ENCODE peak calls at places on chromosomes 12 and 14, in six cellular contexts. One of them, this sample, is unnamed.

GRCh38 chr12:78863482-78864427 is 819 bp upstream of the SYT1 start:
- DNase-seq in HFF-Myc: no peak
- DNase-seq in mucosa of descending colon: peak
- DNase-seq in thoracic aorta: no peak
- DNase-seq in epithelial cell of esophagus: peak
- DNase-seq in gastrocnemius medialis: no peak
- DNase-seq in this sample: no peak

GRCh38 chr12:15590180-15590826 is 198.9 kb downstream of the EPS8 start:
- DNase-seq in HFF-Myc: peak
- DNase-seq in mucosa of descending colon: peak
- DNase-seq in thoracic aorta: no peak
- DNase-seq in epithelial cell of esophagus: peak
- DNase-seq in gastrocnemius medialis: peak
- DNase-seq in this sample: peak

GRCh38 chr14:71320734-71321555 is 413.7 kb downstream of the PCNX1 start:
- DNase-seq in HFF-Myc: no peak
- DNase-seq in mucosa of descending colon: peak
- DNase-seq in thoracic aorta: no peak
- DNase-seq in epithelial cell of esophagus: peak
- DNase-seq in gastrocnemius medialis: no peak
- DNase-seq in this sample: no peak

GRCh38 chr12:99529966-99530365 is 117.6 kb upstream of the GARIN6 start:
- DNase-seq in HFF-Myc: no peak
- DNase-seq in mucosa of descending colon: no peak
- DNase-seq in thoracic aorta: no peak
- DNase-seq in epithelial cell of esophagus: no peak
- DNase-seq in gastrocnemius medialis: no peak
- DNase-seq in this sample: peak

GRCh38 chr12:52319097-52319496 is 2.1 kb downstream of the KRT83 start:
- DNase-seq in HFF-Myc: no peak
- DNase-seq in mucosa of descending colon: no peak
- DNase-seq in thoracic aorta: no peak
- DNase-seq in epithelial cell of esophagus: no peak
- DNase-seq in gastrocnemius medialis: no peak
- DNase-seq in this sample: no peak

GRCh38 chr14:69539631-69540410 is 34.9 kb downstream of the CCDC177 start:
- DNase-seq in HFF-Myc: no peak
- DNase-seq in mucosa of descending colon: no peak
- DNase-seq in thoracic aorta: no peak
- DNase-seq in epithelial cell of esophagus: peak
- DNase-seq in gastrocnemius medialis: no peak
- DNase-seq in this sample: no peak

GRCh38 chr12:110937104-110937641 is 16.8 kb upstream of the MYL2 start:
- DNase-seq in HFF-Myc: peak
- DNase-seq in mucosa of descending colon: peak
- DNase-seq in thoracic aorta: no peak
- DNase-seq in epithelial cell of esophagus: peak
- DNase-seq in gastrocnemius medialis: no peak
- DNase-seq in this sample: no peak

GRCh38 chr12:69540606-69541386 is 44.5 kb upstream of the CCT2 start:
- DNase-seq in HFF-Myc: peak
- DNase-seq in mucosa of descending colon: no peak
- DNase-seq in thoracic aorta: no peak
- DNase-seq in epithelial cell of esophagus: no peak
- DNase-seq in gastrocnemius medialis: no peak
- DNase-seq in this sample: no peak

GRCh38 chr14:89206426-89206825 is 210.6 kb downstream of the FOXN3 start:
- DNase-seq in HFF-Myc: no peak
- DNase-seq in mucosa of descending colon: no peak
- DNase-seq in thoracic aorta: no peak
- DNase-seq in epithelial cell of esophagus: no peak
- DNase-seq in gastrocnemius medialis: no peak
- DNase-seq in this sample: no peak

GRCh38 chr14:29993148-29993547 is 65.5 kb upstream of the PRKD1 start:
- DNase-seq in HFF-Myc: no peak
- DNase-seq in mucosa of descending colon: peak
- DNase-seq in thoracic aorta: no peak
- DNase-seq in epithelial cell of esophagus: no peak
- DNase-seq in gastrocnemius medialis: no peak
- DNase-seq in this sample: no peak

GRCh38 chr14:95146079-95146771 is 11.1 kb downstream of the DICER1 start:
- DNase-seq in HFF-Myc: no peak
- DNase-seq in mucosa of descending colon: peak
- DNase-seq in thoracic aorta: no peak
- DNase-seq in epithelial cell of esophagus: peak
- DNase-seq in gastrocnemius medialis: no peak
- DNase-seq in this sample: no peak

GRCh38 chr14:76597387-76597786 is 163.9 kb upstream of the VASH1 start:
- DNase-seq in HFF-Myc: no peak
- DNase-seq in mucosa of descending colon: no peak
- DNase-seq in thoracic aorta: no peak
- DNase-seq in epithelial cell of esophagus: no peak
- DNase-seq in gastrocnemius medialis: no peak
- DNase-seq in this sample: no peak

GRCh38 chr14:74501691-74502090 is 8.1 kb downstream of the ISCA2 start:
- DNase-seq in HFF-Myc: no peak
- DNase-seq in mucosa of descending colon: no peak
- DNase-seq in thoracic aorta: no peak
- DNase-seq in epithelial cell of esophagus: no peak
- DNase-seq in gastrocnemius medialis: no peak
- DNase-seq in this sample: no peak

GRCh38 chr12:103470664-103471063 is 25.1 kb downstream of the C12orf42 start:
- DNase-seq in HFF-Myc: no peak
- DNase-seq in mucosa of descending colon: no peak
- DNase-seq in thoracic aorta: no peak
- DNase-seq in epithelial cell of esophagus: peak
- DNase-seq in gastrocnemius medialis: no peak
- DNase-seq in this sample: no peak

GRCh38 chr12:119239040-119239439 is 60.3 kb downstream of the HSPB8 start:
- DNase-seq in HFF-Myc: no peak
- DNase-seq in mucosa of descending colon: no peak
- DNase-seq in thoracic aorta: no peak
- DNase-seq in epithelial cell of esophagus: no peak
- DNase-seq in gastrocnemius medialis: no peak
- DNase-seq in this sample: no peak

GRCh38 chr12:15544589-15544988 is 222.3 kb downstream of the PTPRO start:
- DNase-seq in HFF-Myc: no peak
- DNase-seq in mucosa of descending colon: no peak
- DNase-seq in thoracic aorta: no peak
- DNase-seq in epithelial cell of esophagus: no peak
- DNase-seq in gastrocnemius medialis: no peak
- DNase-seq in this sample: no peak

GRCh38 chr12:48972213-48973021 is 882 bp upstream of the WNT10B start:
- DNase-seq in HFF-Myc: no peak
- DNase-seq in mucosa of descending colon: no peak
- DNase-seq in thoracic aorta: no peak
- DNase-seq in epithelial cell of esophagus: no peak
- DNase-seq in gastrocnemius medialis: no peak
- DNase-seq in this sample: no peak

GRCh38 chr14:64170190-64170589 is 124.0 kb downstream of the ESR2 start:
- DNase-seq in HFF-Myc: no peak
- DNase-seq in mucosa of descending colon: no peak
- DNase-seq in thoracic aorta: no peak
- DNase-seq in epithelial cell of esophagus: no peak
- DNase-seq in gastrocnemius medialis: no peak
- DNase-seq in this sample: no peak

GRCh38 chr14:102314242-102315011 is 5.1 kb upstream of the ZNF839 start:
- DNase-seq in HFF-Myc: no peak
- DNase-seq in mucosa of descending colon: peak
- DNase-seq in thoracic aorta: peak
- DNase-seq in epithelial cell of esophagus: peak
- DNase-seq in gastrocnemius medialis: peak
- DNase-seq in this sample: no peak

GRCh38 chr14:101235042-101235871 is 326.0 kb upstream of the DIO3 start:
- DNase-seq in HFF-Myc: no peak
- DNase-seq in mucosa of descending colon: peak
- DNase-seq in thoracic aorta: no peak
- DNase-seq in epithelial cell of esophagus: peak
- DNase-seq in gastrocnemius medialis: no peak
- DNase-seq in this sample: no peak

GRCh38 chr14:38255673-38256357 is at the start of gene CLEC14A:
- DNase-seq in HFF-Myc: no peak
- DNase-seq in mucosa of descending colon: peak
- DNase-seq in thoracic aorta: no peak
- DNase-seq in epithelial cell of esophagus: no peak
- DNase-seq in gastrocnemius medialis: no peak
- DNase-seq in this sample: no peak
- H3K4me3 ChIP-seq in HFF-Myc: peak
- H3K4me3 ChIP-seq in mucosa of descending colon: no peak
- H3K4me3 ChIP-seq in thoracic aorta: peak
- H3K4me3 ChIP-seq in epithelial cell of esophagus: no peak
- H3K4me3 ChIP-seq in gastrocnemius medialis: peak
- H3K4me3 ChIP-seq in this sample: peak

GRCh38 chr14:99326041-99326710 is 54.2 kb upstream of the BCL11B start:
- DNase-seq in HFF-Myc: no peak
- DNase-seq in mucosa of descending colon: no peak
- DNase-seq in thoracic aorta: no peak
- DNase-seq in epithelial cell of esophagus: no peak
- DNase-seq in gastrocnemius medialis: no peak
- DNase-seq in this sample: no peak

GRCh38 chr14:99325016-99325415 is 53.0 kb upstream of the BCL11B start:
- DNase-seq in HFF-Myc: no peak
- DNase-seq in mucosa of descending colon: no peak
- DNase-seq in thoracic aorta: no peak
- DNase-seq in epithelial cell of esophagus: no peak
- DNase-seq in gastrocnemius medialis: no peak
- DNase-seq in this sample: no peak

GRCh38 chr14:99327458-99328250 is 55.7 kb upstream of the BCL11B start:
- DNase-seq in HFF-Myc: no peak
- DNase-seq in mucosa of descending colon: no peak
- DNase-seq in thoracic aorta: no peak
- DNase-seq in epithelial cell of esophagus: peak
- DNase-seq in gastrocnemius medialis: no peak
- DNase-seq in this sample: no peak

GRCh38 chr14:99325591-99325990 is 53.6 kb upstream of the BCL11B start:
- DNase-seq in HFF-Myc: no peak
- DNase-seq in mucosa of descending colon: no peak
- DNase-seq in thoracic aorta: no peak
- DNase-seq in epithelial cell of esophagus: no peak
- DNase-seq in gastrocnemius medialis: no peak
- DNase-seq in this sample: no peak

GRCh38 chr14:99327050-99327449 is 55.1 kb upstream of the BCL11B start:
- DNase-seq in HFF-Myc: no peak
- DNase-seq in mucosa of descending colon: no peak
- DNase-seq in thoracic aorta: no peak
- DNase-seq in epithelial cell of esophagus: no peak
- DNase-seq in gastrocnemius medialis: no peak
- DNase-seq in this sample: no peak
- TF ChIP-seq CTCF in HFF-Myc: peak
- TF ChIP-seq CTCF in mucosa of descending colon: no peak
- TF ChIP-seq CTCF in thoracic aorta: no peak
- TF ChIP-seq CTCF in epithelial cell of esophagus: no peak
- TF ChIP-seq CTCF in gastrocnemius medialis: no peak
- TF ChIP-seq CTCF in this sample: peak

DNA sequence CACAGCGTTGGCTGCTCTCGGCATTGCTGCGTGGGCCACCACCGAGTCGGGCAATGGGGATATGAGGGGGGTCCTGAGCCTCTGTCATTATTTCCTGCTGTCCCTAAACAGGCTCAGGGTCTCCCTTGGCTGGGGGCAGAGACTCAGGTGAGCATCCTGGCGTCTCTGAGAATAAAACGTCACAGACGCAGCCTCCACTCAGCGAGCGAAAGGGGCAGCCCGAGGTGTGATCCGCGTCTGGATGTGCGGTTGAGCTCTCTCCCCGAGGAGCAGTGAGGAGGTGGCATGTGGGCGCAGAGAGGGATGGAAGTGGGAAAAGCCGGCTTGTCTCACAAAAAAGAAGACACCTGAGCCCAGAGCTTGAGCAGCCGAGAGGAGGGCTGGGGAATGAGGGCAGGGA is 62.6 kb downstream of the GALNT9 start:
- DNase-seq in HFF-Myc: no peak
- DNase-seq in mucosa of descending colon: no peak
- DNase-seq in thoracic aorta: no peak
- DNase-seq in epithelial cell of esophagus: no peak
- DNase-seq in gastrocnemius medialis: no peak
- DNase-seq in this sample: no peak
- H3K4me3 ChIP-seq in HFF-Myc: no peak
- H3K4me3 ChIP-seq in mucosa of descending colon: no peak
- H3K4me3 ChIP-seq in thoracic aorta: no peak
- H3K4me3 ChIP-seq in epithelial cell of esophagus: no peak
- H3K4me3 ChIP-seq in gastrocnemius medialis: no peak
- H3K4me3 ChIP-seq in this sample: no peak

GRCh38 chr12:121355818-121356217 is 3.6 kb upstream of the ANAPC5 start:
- DNase-seq in HFF-Myc: no peak
- DNase-seq in mucosa of descending colon: no peak
- DNase-seq in thoracic aorta: no peak
- DNase-seq in epithelial cell of esophagus: no peak
- DNase-seq in gastrocnemius medialis: no peak
- DNase-seq in this sample: no peak

GRCh38 chr12:121356657-121357056 is 4.4 kb upstream of the ANAPC5 start:
- DNase-seq in HFF-Myc: no peak
- DNase-seq in mucosa of descending colon: no peak
- DNase-seq in thoracic aorta: no peak
- DNase-seq in epithelial cell of esophagus: no peak
- DNase-seq in gastrocnemius medialis: no peak
- DNase-seq in this sample: no peak

GRCh38 chr12:121346747-121347146 is 5.5 kb downstream of the ANAPC5 start:
- DNase-seq in HFF-Myc: no peak
- DNase-seq in mucosa of descending colon: no peak
- DNase-seq in thoracic aorta: no peak
- DNase-seq in epithelial cell of esophagus: no peak
- DNase-seq in gastrocnemius medialis: no peak
- DNase-seq in this sample: no peak

GRCh38 chr12:121357331-121357730 is 5.1 kb upstream of the ANAPC5 start:
- DNase-seq in HFF-Myc: no peak
- DNase-seq in mucosa of descending colon: no peak
- DNase-seq in thoracic aorta: no peak
- DNase-seq in epithelial cell of esophagus: no peak
- DNase-seq in gastrocnemius medialis: no peak
- DNase-seq in this sample: no peak

DNA sequence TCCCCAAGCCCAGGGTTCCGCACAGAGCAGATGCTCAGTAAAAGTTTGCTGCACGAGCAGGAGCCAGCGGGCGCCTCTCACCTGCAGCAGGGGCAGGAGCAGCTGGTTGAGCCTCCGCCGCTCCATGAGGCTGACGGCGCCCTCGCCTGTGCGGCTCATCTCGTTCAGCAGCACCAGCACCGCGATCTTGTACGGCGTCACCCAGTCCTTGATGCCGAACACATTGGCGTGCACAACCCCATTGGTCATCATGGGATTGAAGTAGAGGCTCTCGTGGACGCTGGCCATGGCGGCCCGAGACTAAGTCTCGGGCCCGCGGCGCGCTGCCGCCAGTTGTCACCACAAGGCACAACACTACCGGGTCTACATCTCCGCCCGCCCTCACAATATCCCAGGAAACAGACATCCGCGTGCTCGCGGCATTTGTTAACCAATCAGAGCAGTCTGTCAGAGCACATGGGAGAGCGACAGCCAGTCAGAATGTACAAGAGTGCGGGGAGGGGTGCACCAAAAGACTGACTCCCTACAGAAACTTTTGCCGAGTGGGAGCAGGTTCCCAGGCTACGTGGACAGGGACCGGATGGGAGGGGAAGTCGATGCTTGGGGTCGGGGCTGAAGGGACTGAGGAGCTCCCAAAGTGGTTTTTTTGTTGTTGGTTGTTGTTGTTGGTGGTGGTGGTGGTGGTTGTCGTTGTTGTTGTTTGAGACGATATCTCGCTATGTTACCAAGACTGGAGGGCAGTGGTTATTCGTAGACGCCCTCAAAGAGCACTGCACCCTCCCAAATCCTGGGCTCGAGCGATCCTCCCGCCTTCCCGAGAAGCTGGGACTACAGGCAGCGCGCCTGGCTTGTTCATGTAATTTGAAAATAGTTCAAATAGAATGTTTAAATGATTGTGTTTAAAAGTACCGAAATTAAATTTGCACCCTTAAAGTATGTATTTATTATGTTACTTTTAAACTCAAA is at the start of gene ANAPC5:
- DNase-seq in HFF-Myc: peak
- DNase-seq in mucosa of descending colon: peak
- DNase-seq in thoracic aorta: peak
- DNase-seq in epithelial cell of esophagus: peak
- DNase-seq in gastrocnemius medialis: peak
- DNase-seq in this sample: peak
- TF ChIP-seq CTCF in HFF-Myc: no peak
- TF ChIP-seq CTCF in mucosa of descending colon: no peak
- TF ChIP-seq CTCF in thoracic aorta: peak
- TF ChIP-seq CTCF in epithelial cell of esophagus: no peak
- TF ChIP-seq CTCF in gastrocnemius medialis: no peak
- TF ChIP-seq CTCF in this sample: no peak

This sample was measured in retinal pigment epithelial cell.